ENCODE peak calls at places on chromosome 18, in four cellular contexts. L, C, N and S are unnamed samples.

GRCh38 chr18:63262369-63263335 is 56.9 kb downstream of the BCL2 start:
- DNase-seq in L (no peak), C (no peak), N (no peak), S (no peak)

GRCh38 chr18:79888016-79888415 is 63.4 kb downstream of the SLC66A2 start:
- DNase-seq in L (no peak), C (no peak), N (no peak), S (no peak)

GRCh38 chr18:64259871-64260270 is 111.0 kb upstream of the LINC00305 start:
- DNase-seq in L (no peak), C (no peak), N (no peak), S (no peak)

GRCh38 chr18:75211002-75211621 is 515 bp downstream of the TSHZ1 start:
- DNase-seq in L (peak), C (no peak), N (peak), S (no peak)

GRCh38 chr18:44700652-44701051 is 20.0 kb downstream of the SETBP1 start:
- DNase-seq in L (peak), C (no peak), N (no peak), S (no peak)

GRCh38 chr18:62877448-62878221 is 162.3 kb downstream of the PHLPP1 start:
- DNase-seq in L (peak), C (no peak), N (peak), S (no peak)

GRCh38 chr18:31255953-31256352 is 62.0 kb upstream of the DSG1 start:
- DNase-seq in L (no peak), C (no peak), N (no peak), S (peak)

GRCh38 chr18:61921621-61922235 is 28.9 kb upstream of the RNF152 start:
- DNase-seq in L (no peak), C (no peak), N (no peak), S (no peak)

GRCh38 chr18:77063256-77063655 is 69.3 kb downstream of the MBP start:
- DNase-seq in L (no peak), C (no peak), N (no peak), S (peak)

GRCh38 chr18:56000041-56000440 is 412.0 kb upstream of the TCF4 start:
- DNase-seq in L (peak), C (no peak), N (no peak), S (no peak)

GRCh38 chr18:52341617-52342381 is 1.8 kb downstream of the DCC start:
- DNase-seq in L (peak), C (peak), N (no peak), S (no peak)

GRCh38 chr18:73153271-73153670 is 285.5 kb upstream of the NETO1 start:
- DNase-seq in L (no peak), C (no peak), N (no peak), S (peak)

GRCh38 chr18:68822926-68823325 is 25.0 kb downstream of the CCDC102B start:
- DNase-seq in L (no peak), C (no peak), N (no peak), S (no peak)

GRCh38 chr18:23970161-23971153 is 44.1 kb upstream of the TTC39C start:
- DNase-seq in L (no peak), C (no peak), N (no peak), S (no peak)

GRCh38 chr18:76410033-76410432 is 85.0 kb downstream of the ZNF516 start:
- DNase-seq in L (no peak), C (no peak), N (no peak), S (no peak)

GRCh38 chr18:78517973-78518372 is 461.6 kb upstream of the SALL3 start:
- DNase-seq in L (no peak), C (no peak), N (no peak), S (no peak)

GRCh38 chr18:67010916-67011315 is 407.0 kb upstream of the CDH19 start:
- DNase-seq in L (peak), C (no peak), N (peak), S (no peak)

GRCh38 chr18:56921888-56922480 is 224.9 kb upstream of the BOD1L2 start:
- DNase-seq in L (no peak), C (no peak), N (no peak), S (no peak)

GRCh38 chr18:55400590-55401274 is 187.3 kb downstream of the TCF4 start:
- DNase-seq in L (peak), C (no peak), N (peak), S (no peak)

GRCh38 chr18:37529863-37530262 is 35.7 kb downstream of the CELF4 start:
- DNase-seq in L (no peak), C (no peak), N (no peak), S (no peak)

GRCh38 chr18:37533647-37534565 is 31.7 kb downstream of the CELF4 start:
- DNase-seq in L (peak), C (no peak), N (no peak), S (no peak)

GRCh38 chr18:37535968-37536367 is 29.6 kb downstream of the CELF4 start:
- DNase-seq in L (peak), C (no peak), N (no peak), S (no peak)

GRCh38 chr18:37534627-37535026 is 31.0 kb downstream of the CELF4 start:
- DNase-seq in L (no peak), C (no peak), N (no peak), S (no peak)

GRCh38 chr18:37532917-37533316 is 32.7 kb downstream of the CELF4 start:
- DNase-seq in L (no peak), C (no peak), N (no peak), S (no peak)
- H3K4me2 ChIP-seq in L (no peak), C (no peak), N (no peak), S (no peak)

DNA sequence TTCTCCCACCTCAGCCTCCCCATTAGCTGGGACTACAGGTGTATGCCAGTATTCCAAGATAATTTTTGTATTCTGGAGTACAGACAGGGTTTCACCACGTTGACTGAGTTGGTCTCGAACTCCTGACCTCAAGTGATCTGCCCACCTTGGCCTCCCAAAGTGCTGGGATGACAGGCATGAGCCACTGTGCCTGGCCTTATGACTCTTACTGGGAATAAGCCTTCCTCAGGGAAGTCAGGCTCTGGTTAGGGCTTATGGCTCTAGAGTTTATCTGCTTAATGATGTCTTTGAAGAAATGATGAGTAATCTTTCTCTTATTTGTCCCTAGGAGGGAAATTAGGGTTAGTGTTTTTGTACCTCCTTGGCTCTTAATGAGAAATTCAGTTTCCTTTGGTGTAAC is 187.7 kb downstream of the FAM210A start:
- DNase-seq in L (no peak), C (no peak), N (no peak), S (no peak)
- H3K4me3 ChIP-seq in L (no peak), C (no peak), N (no peak), S (no peak)

DNA sequence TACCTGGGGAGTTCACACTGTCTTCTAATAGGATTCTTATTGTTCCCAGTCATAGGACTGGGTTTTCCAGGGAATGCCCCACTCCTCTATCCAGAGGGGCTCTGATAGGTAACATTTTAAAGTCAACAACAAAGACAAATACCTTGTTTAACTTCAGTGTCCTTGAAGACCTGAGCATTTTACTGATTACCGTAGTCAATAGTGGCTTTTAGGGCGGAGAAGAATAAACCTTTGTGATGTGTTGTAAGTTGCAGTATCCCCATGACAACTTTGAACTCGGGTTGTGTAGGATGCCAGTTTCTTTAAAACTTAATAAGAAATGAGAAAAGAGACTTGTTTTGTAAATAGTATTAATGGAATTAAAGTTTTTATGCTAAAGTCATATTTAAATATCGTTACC is 5.9 kb downstream of the GATA6 start:
- DNase-seq in L (no peak), C (no peak), N (peak), S (no peak)
- TF ChIP-seq EZH2 in L (no peak), C (no peak), N (no peak), S (peak)

DNA sequence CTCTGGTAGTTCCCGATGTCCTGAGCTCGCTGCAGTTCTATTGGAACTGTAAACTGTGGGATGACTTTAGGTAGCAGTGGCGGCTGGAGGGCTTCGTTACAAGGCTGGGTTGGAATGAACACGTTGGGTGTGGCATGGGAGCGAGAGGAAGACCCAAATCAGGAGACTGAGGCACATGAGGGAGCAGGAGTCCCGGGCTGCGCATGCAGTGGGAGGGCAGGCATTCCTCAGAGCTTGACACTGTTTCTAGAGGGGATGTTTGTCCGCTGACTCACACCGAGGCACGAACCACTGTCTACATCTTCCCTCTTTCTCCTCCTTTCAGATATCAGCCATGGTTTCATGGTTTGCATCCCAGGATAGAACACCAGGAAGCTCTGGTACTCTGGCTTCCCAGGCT is 40.6 kb upstream of the LAMA1 start:
- DNase-seq in L (peak), C (peak), N (no peak), S (no peak)
- H3K4me2 ChIP-seq in L (peak), C (no peak), N (no peak), S (no peak)

GRCh38 chr18:48922801-48923730 is 27.7 kb downstream of the SMAD7 start:
- DNase-seq in L (peak), C (no peak), N (peak), S (no peak)
- H3K4me3 ChIP-seq in L (peak), C (no peak), N (no peak), S (peak)

GRCh38 chr18:59264136-59264571 is 9.1 kb downstream of the RAX start:
- DNase-seq in L (no peak), C (peak), N (no peak), S (no peak)
- TF ChIP-seq EZH2 in L (no peak), C (no peak), N (peak), S (peak)

GRCh38 chr18:50880108-50880465 is 1.2 kb downstream of the ME2 start:
- DNase-seq in L (no peak), C (no peak), N (no peak), S (no peak)
- H3K4me2 ChIP-seq in L (peak), C (peak), N (peak), S (peak)

DNA sequence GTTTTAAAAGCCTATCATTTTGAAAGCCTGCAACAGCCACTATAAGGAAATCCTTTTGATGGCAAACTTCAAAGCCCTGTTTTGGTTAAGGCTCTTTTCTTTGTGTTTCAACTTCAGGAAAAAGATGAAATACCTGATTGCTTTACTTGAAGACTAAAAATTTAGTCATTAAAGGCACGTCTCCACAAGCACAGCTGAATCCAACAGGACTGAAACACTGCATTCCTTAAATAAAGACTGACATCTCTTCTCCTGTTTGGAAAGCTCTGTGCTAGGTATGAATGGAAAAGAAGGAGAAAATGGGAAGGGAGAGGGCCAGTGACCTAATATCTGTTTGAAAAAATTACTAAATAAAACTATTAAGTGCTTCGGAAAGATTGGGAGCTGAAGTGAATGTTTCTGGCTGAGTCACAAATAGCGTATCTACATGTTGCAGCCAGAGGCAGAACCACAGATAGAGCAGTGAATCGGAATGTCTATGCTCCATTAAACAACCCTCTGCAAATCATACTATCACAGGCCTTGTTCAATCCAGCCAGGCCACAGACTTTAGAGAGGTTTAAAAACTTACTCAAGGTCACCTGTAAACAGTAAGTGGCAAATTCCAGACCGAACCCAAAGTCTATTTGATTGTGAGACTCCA is 21.1 kb upstream of the RALBP1 start:
- DNase-seq in L (peak), C (no peak), N (no peak), S (peak)
- H3K4me3 ChIP-seq in L (no peak), C (no peak), N (no peak), S (peak)